ENCODE peak calls at places on chromosomes 13 and 19, in five cellular contexts. One of them, this sample, is unnamed.

GRCh38 chr13:95182570-95183285 is 118.5 kb downstream of the ABCC4 start:
- DNase-seq in stomach: no peak
- DNase-seq in sigmoid colon: no peak
- DNase-seq in K562: no peak
- DNase-seq in GM12878: no peak
- DNase-seq in this sample: no peak

GRCh38 chr13:97548138-97548537 is 114.2 kb downstream of the RAP2A start:
- DNase-seq in GM12878: no peak
- DNase-seq in K562: no peak
- DNase-seq in stomach: no peak
- DNase-seq in sigmoid colon: no peak
- DNase-seq in this sample: no peak

GRCh38 chr13:85194482-85194881 is 604.7 kb downstream of the SLITRK6 start:
- DNase-seq in K562: no peak
- DNase-seq in stomach: no peak
- DNase-seq in sigmoid colon: no peak
- DNase-seq in GM12878: no peak
- DNase-seq in this sample: no peak

GRCh38 chr19:15280915-15281683 is 48.9 kb upstream of the EPHX3 start:
- DNase-seq in GM12878: no peak
- DNase-seq in K562: peak; percentile 39
- DNase-seq in sigmoid colon: peak; percentile 94
- DNase-seq in stomach: peak; percentile 75
- DNase-seq in this sample: peak; percentile 82

GRCh38 chr19:11843741-11844140 is 4.8 kb upstream of the ZNF439 start:
- DNase-seq in sigmoid colon: no peak
- DNase-seq in GM12878: no peak
- DNase-seq in K562: no peak
- DNase-seq in stomach: no peak
- DNase-seq in this sample: no peak

GRCh38 chr13:36841411-36841810 is 22.4 kb downstream of the RFXAP start:
- DNase-seq in K562: no peak
- DNase-seq in sigmoid colon: no peak
- DNase-seq in stomach: no peak
- DNase-seq in GM12878: no peak
- DNase-seq in this sample: no peak

GRCh38 chr13:90447735-90448103 is 899.8 kb upstream of the MIR17HG start:
- DNase-seq in GM12878: no peak
- DNase-seq in stomach: no peak
- DNase-seq in K562: no peak
- DNase-seq in sigmoid colon: no peak
- DNase-seq in this sample: no peak

GRCh38 chr19:29677001-29677781 is 11.9 kb downstream of the PLEKHF1 start:
- DNase-seq in stomach: no peak
- DNase-seq in K562: no peak
- DNase-seq in sigmoid colon: peak; percentile 58
- DNase-seq in GM12878: no peak
- DNase-seq in this sample: no peak

GRCh38 chr19:49200238-49200862 is 42.8 kb downstream of the TRPM4 start:
- DNase-seq in K562: peak; percentile 96
- DNase-seq in stomach: no peak
- DNase-seq in sigmoid colon: no peak
- DNase-seq in GM12878: no peak
- DNase-seq in this sample: no peak

GRCh38 chr13:110476220-110476617 is 85.3 kb downstream of the RAB20 start:
- DNase-seq in GM12878: no peak
- DNase-seq in stomach: no peak
- DNase-seq in K562: no peak
- DNase-seq in sigmoid colon: no peak
- DNase-seq in this sample: no peak

GRCh38 chr13:110479648-110480047 is 81.9 kb downstream of the RAB20 start:
- DNase-seq in sigmoid colon: no peak
- DNase-seq in K562: no peak
- DNase-seq in stomach: no peak
- DNase-seq in GM12878: no peak
- DNase-seq in this sample: no peak

GRCh38 chr13:110478405-110479214 is 82.9 kb downstream of the RAB20 start:
- DNase-seq in stomach: no peak
- DNase-seq in K562: no peak
- DNase-seq in sigmoid colon: no peak
- DNase-seq in GM12878: no peak
- DNase-seq in this sample: no peak

GRCh38 chr13:110479215-110479545 is 82.3 kb downstream of the RAB20 start:
- DNase-seq in GM12878: no peak
- DNase-seq in K562: no peak
- DNase-seq in sigmoid colon: no peak
- DNase-seq in stomach: no peak
- DNase-seq in this sample: no peak

GRCh38 chr13:110477711-110478245 is 83.7 kb downstream of the RAB20 start:
- DNase-seq in K562: no peak
- DNase-seq in sigmoid colon: no peak
- DNase-seq in GM12878: no peak
- DNase-seq in stomach: no peak
- DNase-seq in this sample: no peak
- TF ChIP-seq POLR2AphosphoS5 in K562: no peak
- TF ChIP-seq POLR2AphosphoS5 in sigmoid colon: no peak
- TF ChIP-seq POLR2AphosphoS5 in GM12878: no peak
- TF ChIP-seq POLR2AphosphoS5 in stomach: no peak
- TF ChIP-seq POLR2AphosphoS5 in this sample: no peak

GRCh38 chr19:38421856-38422255 is 4.2 kb downstream of the RASGRP4 start:
- DNase-seq in GM12878: no peak
- DNase-seq in stomach: no peak
- DNase-seq in sigmoid colon: no peak
- DNase-seq in K562: no peak
- DNase-seq in this sample: no peak

GRCh38 chr19:38413416-38413815 is 10.5 kb downstream of the FAM98C start:
- DNase-seq in stomach: no peak
- DNase-seq in GM12878: no peak
- DNase-seq in K562: no peak
- DNase-seq in sigmoid colon: no peak
- DNase-seq in this sample: no peak

GRCh38 chr19:38420935-38421334 is 5.1 kb downstream of the RASGRP4 start:
- DNase-seq in sigmoid colon: no peak
- DNase-seq in stomach: no peak
- DNase-seq in K562: no peak
- DNase-seq in GM12878: no peak
- DNase-seq in this sample: no peak

GRCh38 chr19:38417146-38417543 is 8.9 kb downstream of the RASGRP4 start:
- DNase-seq in stomach: no peak
- DNase-seq in K562: no peak
- DNase-seq in sigmoid colon: no peak
- DNase-seq in GM12878: no peak
- DNase-seq in this sample: no peak

DNA sequence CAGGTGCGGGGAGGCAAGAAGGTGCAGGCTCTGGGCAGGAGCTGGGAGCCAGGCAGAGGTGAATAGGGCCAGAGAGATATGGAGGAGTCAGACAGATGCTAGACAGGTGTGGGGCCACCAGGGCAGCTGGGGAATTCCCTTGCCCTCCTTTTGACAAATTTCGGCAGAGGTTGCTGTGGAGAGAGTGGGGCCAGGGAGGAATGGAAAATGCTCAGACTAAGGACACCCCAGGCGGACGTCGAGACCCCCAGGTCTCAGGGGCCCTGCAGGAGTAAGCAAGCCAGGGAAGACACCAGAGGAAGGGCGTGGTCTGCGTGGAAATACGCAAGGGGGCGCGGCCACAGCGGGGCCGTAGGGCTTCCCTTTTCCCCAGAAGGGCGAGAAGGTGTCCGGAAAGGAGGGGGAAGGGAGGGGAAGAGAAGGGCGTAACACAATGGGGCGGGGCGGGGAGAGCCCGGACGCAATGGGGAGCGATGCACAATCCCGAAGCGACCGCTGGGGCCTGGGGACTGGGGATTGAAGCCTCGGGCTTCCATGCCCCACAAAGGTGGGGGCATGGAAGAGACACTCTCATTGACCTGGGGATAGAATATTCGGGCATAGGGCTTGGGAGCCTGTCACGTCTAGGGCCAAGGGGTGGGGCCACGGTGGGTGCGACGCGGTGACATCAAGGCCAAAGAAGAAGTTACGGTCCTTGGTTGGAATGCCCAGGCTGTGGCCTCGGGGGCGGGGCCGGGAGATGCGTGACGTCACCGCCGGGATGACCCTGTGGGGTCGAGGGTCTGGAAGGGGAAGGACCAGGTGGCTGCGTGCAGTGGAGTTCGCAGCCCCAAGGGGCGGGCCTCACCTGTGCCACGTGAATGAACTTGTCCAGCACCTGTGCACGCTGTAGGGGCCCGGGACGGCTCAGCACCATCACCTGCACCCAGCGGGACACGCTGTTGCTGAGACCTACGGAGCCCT is 8.2 kb downstream of the RASGRP4 start:
- DNase-seq in K562: peak; percentile 86
- DNase-seq in GM12878: no peak
- DNase-seq in stomach: peak; percentile 63
- DNase-seq in sigmoid colon: peak; percentile 80
- DNase-seq in this sample: peak; percentile 93
- TF ChIP-seq CTCF in K562: peak; percentile 16
- TF ChIP-seq CTCF in GM12878: peak; percentile 1
- TF ChIP-seq CTCF in stomach: no peak
- TF ChIP-seq CTCF in sigmoid colon: no peak
- TF ChIP-seq CTCF in this sample: no peak

DNA sequence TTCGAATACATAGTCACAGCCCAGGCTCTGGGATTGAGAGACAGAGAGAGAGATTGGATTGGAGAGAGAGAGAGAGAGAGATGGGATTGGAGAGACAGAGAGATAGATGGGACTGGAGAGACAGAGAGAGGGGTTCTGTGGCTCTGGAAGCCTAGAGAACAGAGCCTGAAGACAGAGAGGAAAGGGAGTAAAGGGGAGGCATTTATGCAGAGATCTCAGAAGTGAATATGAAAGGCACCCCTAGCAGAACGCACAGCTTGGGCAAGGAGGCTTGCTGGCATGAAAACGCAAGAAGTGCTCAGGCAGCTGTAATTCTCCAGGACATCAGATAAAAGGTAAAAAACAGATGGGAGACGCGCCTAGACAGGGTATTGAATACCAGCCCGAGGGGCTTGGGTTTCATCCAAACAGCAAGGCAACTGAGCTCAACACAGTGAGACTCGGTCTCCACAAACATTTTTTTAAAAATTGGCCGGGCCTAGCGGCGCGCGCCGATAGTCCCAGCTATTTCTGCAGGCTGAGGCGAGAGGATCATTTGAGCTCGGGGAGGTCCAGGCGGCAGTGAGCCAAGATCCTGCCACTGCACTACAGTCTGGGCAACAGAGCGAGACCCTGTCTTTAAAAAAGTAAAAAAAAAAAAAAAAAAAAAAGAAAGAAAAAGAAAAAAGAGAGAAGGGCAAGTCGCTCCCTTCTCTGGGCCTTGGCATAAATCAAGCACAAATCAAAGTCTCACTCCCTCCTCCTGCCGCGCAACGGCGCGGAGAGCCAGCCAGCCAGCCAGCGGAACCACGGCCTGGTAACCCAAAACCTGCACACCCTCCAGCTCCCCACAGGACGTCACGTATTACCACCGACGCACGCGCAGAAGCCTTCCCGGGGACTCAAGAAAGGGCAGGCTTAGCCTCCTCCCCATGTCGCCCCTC is 769 bp upstream of the PPP2R1A start:
- DNase-seq in sigmoid colon: peak; percentile 93
- DNase-seq in K562: no peak
- DNase-seq in stomach: no peak
- DNase-seq in GM12878: no peak
- DNase-seq in this sample: no peak
- TF ChIP-seq EP300 in sigmoid colon: no peak
- TF ChIP-seq EP300 in K562: no peak
- TF ChIP-seq EP300 in stomach: no peak
- TF ChIP-seq EP300 in GM12878: peak; percentile 28
- TF ChIP-seq EP300 in this sample: no peak

DNA sequence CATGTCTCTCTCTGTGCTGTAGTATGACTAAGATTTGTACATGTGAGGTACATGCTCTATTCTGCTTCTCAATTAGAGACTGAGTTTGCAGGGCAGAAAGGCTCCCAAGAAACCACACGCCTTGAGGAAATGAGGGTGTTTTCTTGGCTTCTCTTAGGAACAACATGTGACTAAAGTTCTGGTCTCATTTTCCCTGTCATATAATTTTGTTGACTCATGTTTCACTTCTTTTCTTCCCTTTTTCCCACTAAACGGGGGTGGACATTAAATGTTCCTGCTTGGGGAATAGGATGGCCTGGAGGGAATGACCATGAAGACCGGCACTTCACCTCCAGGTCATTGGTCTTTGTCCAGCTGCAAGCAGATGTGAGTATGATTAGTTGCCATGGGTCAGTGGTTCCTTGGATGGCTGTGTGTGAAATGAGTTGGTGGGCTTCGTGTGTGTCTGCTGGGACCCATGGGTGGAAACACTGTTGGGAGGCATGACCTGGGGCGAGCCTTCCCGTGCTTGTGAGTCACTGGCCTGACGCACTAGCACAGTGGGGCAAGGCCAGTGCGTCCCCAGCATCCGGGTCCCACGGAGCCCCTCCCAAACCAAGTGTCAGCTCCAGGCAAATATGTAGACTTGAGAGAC is 56.6 kb downstream of the COL4A1 start:
- DNase-seq in stomach: no peak
- DNase-seq in GM12878: no peak
- DNase-seq in sigmoid colon: peak; percentile 84
- DNase-seq in K562: no peak
- DNase-seq in this sample: no peak
- TF ChIP-seq POLR2AphosphoS5 in stomach: peak; percentile 17
- TF ChIP-seq POLR2AphosphoS5 in GM12878: no peak
- TF ChIP-seq POLR2AphosphoS5 in sigmoid colon: peak; percentile 61
- TF ChIP-seq POLR2AphosphoS5 in K562: no peak
- TF ChIP-seq POLR2AphosphoS5 in this sample: peak; percentile 56

DNA sequence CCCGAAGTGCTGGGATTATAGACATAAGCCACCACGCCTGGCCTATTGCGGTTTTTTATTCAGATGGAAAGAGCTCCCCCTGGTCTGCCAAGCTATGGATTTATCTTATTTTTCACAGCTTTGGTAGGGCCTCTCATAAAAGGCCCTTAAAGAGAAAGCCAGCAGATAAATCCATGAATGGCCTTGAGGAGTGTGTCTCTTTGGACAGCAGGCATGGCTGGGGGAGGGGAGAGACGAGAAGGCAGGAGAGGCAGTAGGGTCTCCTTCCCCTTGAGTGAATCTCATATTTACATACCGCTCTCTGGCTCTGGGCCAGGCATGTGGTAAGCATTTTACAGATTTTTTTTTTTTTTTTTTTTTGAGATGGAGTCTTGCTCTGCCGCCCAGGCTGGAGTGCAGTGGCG is 25.2 kb downstream of the MARK4 start:
- DNase-seq in stomach: no peak
- DNase-seq in sigmoid colon: no peak
- DNase-seq in GM12878: no peak
- DNase-seq in K562: no peak
- DNase-seq in this sample: no peak
- TF ChIP-seq CTCF in stomach: no peak
- TF ChIP-seq CTCF in sigmoid colon: no peak
- TF ChIP-seq CTCF in GM12878: no peak
- TF ChIP-seq CTCF in K562: no peak
- TF ChIP-seq CTCF in this sample: no peak

GRCh38 chr19:41363753-41364545 is at the start of gene B9D2:
- DNase-seq in stomach: peak; percentile 98
- DNase-seq in K562: peak; percentile 99
- DNase-seq in GM12878: peak; percentile 94
- DNase-seq in sigmoid colon: peak; percentile 99
- DNase-seq in this sample: peak; percentile 97
- TF ChIP-seq EP300 in stomach: no peak
- TF ChIP-seq EP300 in K562: no peak
- TF ChIP-seq EP300 in GM12878: no peak
- TF ChIP-seq EP300 in sigmoid colon: peak; percentile 32
- TF ChIP-seq EP300 in this sample: no peak